ENCODE peak calls at places on chromosomes 4 and X, in five cellular contexts. V is fibroblast of lung, Z is heart right ventricle, A is PC-3, W is left lung. U is an unnamed sample.

GRCh38 chr4:57037982-57038604 is 59.4 kb downstream of the POLR2B start:
- DNase-seq in Z (peak; percentile 76), V (no peak), A (peak; percentile 80), W (peak; percentile 87), U (peak; percentile 84)

GRCh38 chrX:39725114-39725513 is 372.6 kb downstream of the BCOR start:
- DNase-seq in A (no peak), Z (no peak), V (no peak), W (no peak), U (no peak)

GRCh38 chrX:1385251-1385794 is 6.6 kb downstream of the SLC25A6 start:
- DNase-seq in V (no peak), A (no peak), Z (no peak), W (peak; percentile 35), U (peak; percentile 61)

GRCh38 chrX:10190367-10190766 is 33.6 kb downstream of the CLCN4 start:
- DNase-seq in Z (no peak), A (peak; percentile 77), W (no peak), V (peak; percentile 73), U (no peak)

GRCh38 chr4:100081511-100081910 is 108.8 kb downstream of the DDIT4L start:
- DNase-seq in Z (no peak), A (peak; percentile 55), V (no peak), W (no peak), U (no peak)

GRCh38 chr4:161937596-161937995 is 226.2 kb downstream of the FSTL5 start:
- DNase-seq in A (peak; percentile 4), W (no peak), Z (no peak), V (peak; percentile 47), U (no peak)

GRCh38 chrX:136879001-136879667 is 1.4 kb downstream of the RBMX start:
- DNase-seq in V (peak; percentile 30), W (no peak), A (no peak), Z (no peak), U (no peak)

GRCh38 chr4:27100713-27101112 is 240.1 kb downstream of the STIM2 start:
- DNase-seq in Z (no peak), V (peak; percentile 2), W (no peak), A (peak; percentile 70), U (no peak)

GRCh38 chrX:150084474-150085229 is 146.4 kb upstream of the EOLA2 start:
- DNase-seq in W (no peak), Z (no peak), V (peak; percentile 88), A (peak; percentile 87), U (no peak)

GRCh38 chrX:29257516-29257915 is 670.3 kb downstream of the IL1RAPL1 start:
- DNase-seq in W (no peak), A (no peak), Z (no peak), V (peak; percentile 42), U (no peak)

GRCh38 chr4:163367651-163368050 is 24.0 kb downstream of the NPY5R start:
- DNase-seq in W (no peak), Z (no peak), V (no peak), A (peak; percentile 73), U (no peak)

GRCh38 chr4:2135083-2135482 is 76.0 kb downstream of the NAT8L start:
- DNase-seq in V (peak; percentile 49), A (no peak), W (no peak), Z (no peak), U (no peak)

GRCh38 chr4:25913056-25913850 is 767 bp upstream of the SMIM20 start:
- DNase-seq in A (no peak), V (no peak), W (peak; percentile 82), Z (peak; percentile 35), U (peak; percentile 27)

GRCh38 chr4:123616970-123617392 is 220.4 kb downstream of the SPRY1 start:
- DNase-seq in Z (peak; percentile 31), A (peak; percentile 15), W (peak; percentile 28), V (peak; percentile 35), U (peak; percentile 59)

GRCh38 chr4:169272265-169272886 is 1.6 kb upstream of the SH3RF1 start:
- DNase-seq in A (peak; percentile 71), W (no peak), V (peak; percentile 87), Z (no peak), U (no peak)

GRCh38 chrX:4754878-4755604 is 1041.6 kb upstream of the PRKX start:
- DNase-seq in V (no peak), W (no peak), A (no peak), Z (no peak), U (no peak)

GRCh38 chr4:16297003-16297402 is 70.7 kb upstream of the TAPT1 start:
- DNase-seq in A (no peak), V (no peak), Z (no peak), W (no peak), U (no peak)

GRCh38 chr4:119165767-119166166 is 30.1 kb downstream of the MYOZ2 start:
- DNase-seq in Z (no peak), A (no peak), W (no peak), V (no peak), U (no peak)

GRCh38 chr4:77052352-77052751 is 23.4 kb downstream of the CCNI start:
- DNase-seq in W (no peak), Z (peak; percentile 31), V (peak; percentile 44), A (peak; percentile 70), U (no peak)

GRCh38 chrX:68307767-68308166 is 125.5 kb downstream of the OPHN1 start:
- DNase-seq in V (peak; percentile 87), W (no peak), Z (no peak), A (peak; percentile 96), U (no peak)

GRCh38 chr4:133148690-133149363 is at the start of gene PCDH10:
- DNase-seq in V (peak; percentile 94), Z (peak; percentile 84), A (peak; percentile 85), W (peak; percentile 87), U (peak; percentile 96)

GRCh38 chr4:123479944-123480343 is 83.3 kb downstream of the SPRY1 start:
- DNase-seq in Z (no peak), W (no peak), A (peak; percentile 62), V (no peak), U (no peak)

GRCh38 chrX:113305496-113305895 is 464.9 kb upstream of the AMOT start:
- DNase-seq in W (no peak), Z (no peak), V (peak; percentile 89), A (peak; percentile 11), U (no peak)

GRCh38 chr4:62923783-62924182 is 1485.5 kb downstream of the TECRL start:
- DNase-seq in W (no peak), V (no peak), A (no peak), Z (no peak), U (no peak)

GRCh38 chrX:134237363-134237702 is 351 bp downstream of the CCDC160 start:
- DNase-seq in W (no peak), Z (no peak), A (no peak), V (no peak), U (no peak)
- H3K4me3 ChIP-seq in W (peak overlapping the region; percentile 34), Z (peak overlapping the region; percentile 56), A (peak overlapping the region; percentile 74), V (peak overlapping the region; percentile 56), U (peak overlapping the region; percentile 48)

GRCh38 chr4:145055533-145056257 is 42.3 kb downstream of the ANAPC10 start:
- DNase-seq in V (peak; percentile 20), A (no peak), Z (no peak), W (no peak), U (no peak)

GRCh38 chr4:145066063-145066501 is 31.9 kb downstream of the ANAPC10 start:
- DNase-seq in V (no peak), Z (no peak), A (no peak), W (no peak), U (no peak)

GRCh38 chr4:145058256-145058655 is 39.7 kb downstream of the ANAPC10 start:
- DNase-seq in Z (no peak), W (no peak), V (peak; percentile 36), A (no peak), U (no peak)

GRCh38 chr4:145056325-145057130 is 41.5 kb downstream of the ANAPC10 start:
- DNase-seq in V (no peak), Z (no peak), W (no peak), A (no peak), U (no peak)

DNA sequence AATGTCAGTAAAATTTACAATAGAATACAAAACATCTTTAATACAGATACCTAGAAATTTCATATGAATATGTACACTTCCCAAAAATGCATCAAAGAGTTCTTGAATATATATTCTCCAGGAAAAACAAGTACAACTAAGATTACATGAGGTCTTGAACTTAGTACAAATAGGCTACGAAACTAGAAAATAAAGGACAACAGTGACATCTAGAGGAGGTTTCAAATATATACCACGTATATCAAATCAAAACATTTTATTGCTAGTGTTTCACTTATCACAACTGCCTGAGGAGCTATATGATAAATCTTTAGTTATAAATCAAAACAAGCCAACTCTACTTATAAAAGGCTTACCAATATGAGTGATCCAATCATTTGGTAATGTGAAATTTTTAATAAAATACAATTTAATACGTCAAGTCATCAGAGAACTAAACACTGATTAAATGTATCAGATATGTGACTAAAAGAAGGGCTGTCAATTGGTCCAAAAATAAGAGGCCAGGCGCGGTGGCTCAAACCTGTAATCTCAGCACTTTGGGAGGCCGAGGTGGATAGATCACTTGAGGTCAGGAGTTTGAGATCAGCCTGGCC is 36.6 kb downstream of the ANAPC10 start:
- DNase-seq in Z (no peak), W (no peak), V (peak; percentile 44), A (peak; percentile 77), U (no peak)
- TF ChIP-seq CTCF in Z (peak; percentile 66), W (peak; percentile 33), V (no peak), A (peak; percentile 85), U (peak; percentile 47)

DNA sequence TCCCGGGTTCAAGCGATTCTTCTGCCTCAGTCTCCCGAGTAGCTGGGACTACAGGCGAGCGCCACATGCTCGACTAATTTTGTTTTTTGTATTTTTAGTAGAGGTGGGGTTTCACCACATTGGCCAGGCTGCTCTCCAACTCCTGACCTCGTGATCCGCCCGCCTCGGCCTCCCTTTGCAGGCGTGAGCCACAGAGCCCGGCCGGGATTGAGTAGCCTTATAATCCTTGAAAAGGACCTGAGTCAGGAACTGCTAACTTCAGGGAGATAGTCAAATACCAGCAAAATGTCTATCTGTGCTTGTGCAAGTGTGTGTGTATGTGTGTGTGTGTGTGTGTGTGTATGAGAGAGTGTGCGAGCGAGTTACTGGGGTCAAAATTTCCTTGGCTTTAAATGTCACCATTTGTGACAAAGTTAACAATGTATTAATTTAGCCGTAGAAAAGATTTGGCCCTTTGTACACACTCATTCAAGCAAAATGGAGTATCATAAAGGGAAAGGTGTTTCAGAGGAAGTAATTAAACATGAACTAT is 1.8 kb upstream of the KDM6A start:
- DNase-seq in A (peak; percentile 39), V (peak; percentile 33), Z (peak; percentile 17), W (no peak), U (no peak)
- H3K4me3 ChIP-seq in A (peak overlapping the region; percentile 87), V (peak overlapping the region; percentile 77), Z (peak overlapping the region; percentile 79), W (peak overlapping the region; percentile 64), U (peak overlapping the region; percentile 85)

GRCh38 chr4:136476773-136477172 is 1055.5 kb downstream of the PCDH18 start:
- DNase-seq in A (no peak), V (no peak), W (no peak), Z (no peak), U (no peak)
- TF ChIP-seq CTCF in A (no peak), V (no peak), W (no peak), Z (no peak), U (no peak)

DNA sequence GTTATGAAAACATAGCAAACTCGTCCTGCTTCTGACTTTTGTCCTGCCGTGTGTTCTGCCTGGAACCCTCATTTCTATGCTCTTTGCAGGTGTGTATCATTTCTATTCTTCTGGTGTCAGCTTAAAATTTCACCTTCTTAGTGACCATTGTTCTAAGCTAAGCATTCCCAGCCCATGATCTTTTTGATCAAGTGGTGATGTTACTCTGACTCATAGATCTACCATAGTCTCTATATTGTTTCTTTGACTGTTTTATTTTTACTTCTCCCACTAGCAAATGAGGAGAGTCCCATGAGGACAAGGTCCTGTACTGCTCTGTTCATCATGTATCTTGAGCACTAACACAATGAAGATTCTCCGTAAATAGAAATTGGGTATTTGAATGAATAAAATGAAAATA is 14.1 kb upstream of the CXCL6 start:
- DNase-seq in W (no peak), V (peak; percentile 41), Z (no peak), A (peak; percentile 60), U (no peak)
- H3K4me3 ChIP-seq in W (no peak overlapping the region), V (no peak overlapping the region), Z (no peak overlapping the region), A (no peak overlapping the region), U (no peak overlapping the region)

U was measured in tibial artery.